ENCODE peak calls at places on chromosomes 7 and 10, in ten cellular contexts. P is heart left ventricle; R is GM06990; E is CD8-positive, alpha-beta T cell; Z is fibroblast of the aortic adventitia; H is kidney; Y is colonic mucosa; X is lower lobe of right lung; C is epithelial cell of esophagus; A is body of pancreas. V is an unnamed sample.
A peak's percentile ranks its signal among the peaks of the same experiment; 100 is the strongest.

GRCh38 chr10:1966698-1967097 is 229.4 kb upstream of the ADARB2 start:
- DNase-seq in P (no peak), R (no peak), E (no peak), Z (no peak), H (no peak), Y (no peak), X (no peak), C (no peak), A (no peak), V (no peak)

GRCh38 chr10:33612116-33612515 is 277.6 kb upstream of the NRP1 start:
- DNase-seq in P (no peak), R (no peak), E (no peak), Z (peak; percentile 80), H (no peak), Y (no peak), X (no peak), C (peak; percentile 92), A (no peak), V (no peak)

GRCh38 chr7:152086513-152086912 is 61.0 kb downstream of the GALNT11 start:
- DNase-seq in P (no peak), R (no peak), E (no peak), Z (no peak), H (no peak), Y (no peak), X (no peak), C (no peak), A (no peak), V (no peak)

GRCh38 chr10:74585231-74586087 is 240.9 kb upstream of the KAT6B start:
- DNase-seq in P (no peak), R (peak; percentile 75), E (peak; percentile 7), Z (no peak), H (no peak), Y (no peak), X (no peak), C (no peak), A (no peak), V (peak; percentile 14)

GRCh38 chr10:71435571-71436267 is 39.0 kb downstream of the CDH23 start:
- DNase-seq in P (peak; percentile 62), R (no peak), E (no peak), Z (no peak), H (no peak), Y (peak; percentile 44), X (no peak), C (no peak), A (no peak), V (no peak)

GRCh38 chr10:122034149-122034756 is 45.3 kb downstream of the TACC2 start:
- DNase-seq in P (no peak), R (no peak), E (no peak), Z (no peak), H (no peak), Y (peak; percentile 54), X (no peak), C (peak; percentile 89), A (no peak), V (no peak)

GRCh38 chr7:16649196-16649595 is 3.2 kb downstream of the BZW2 start:
- DNase-seq in P (no peak), R (no peak), E (no peak), Z (peak; percentile 39), H (no peak), Y (no peak), X (no peak), C (peak; percentile 57), A (no peak), V (peak; percentile 55)

GRCh38 chr7:35723011-35723410 is 28.1 kb upstream of the HERPUD2 start:
- DNase-seq in P (no peak), R (no peak), E (no peak), Z (no peak), H (no peak), Y (no peak), X (no peak), C (peak; percentile 72), A (no peak), V (no peak)

GRCh38 chr10:107054469-107055156 is 109.9 kb downstream of the SORCS1 start:
- DNase-seq in P (no peak), R (no peak), E (no peak), Z (no peak), H (no peak), Y (no peak), X (no peak), C (no peak), A (no peak), V (no peak)

GRCh38 chr10:49647554-49647953 is 31.9 kb upstream of the C10orf53 start:
- DNase-seq in P (no peak), R (no peak), E (no peak), Z (no peak), H (no peak), Y (no peak), X (no peak), C (no peak), A (no peak), V (no peak)

GRCh38 chr10:52756295-52756694 is 16.3 kb downstream of the MBL2 start:
- DNase-seq in P (no peak), R (no peak), E (no peak), Z (no peak), H (no peak), Y (no peak), X (no peak), C (no peak), A (no peak), V (no peak)

GRCh38 chr7:20738517-20739481 is 47.9 kb downstream of the SP8 start:
- DNase-seq in P (no peak), R (no peak), E (no peak), Z (no peak), H (no peak), Y (no peak), X (no peak), C (no peak), A (no peak), V (no peak)

GRCh38 chr10:80168679-80169380 is 36.3 kb downstream of the PLAC9 start:
- DNase-seq in P (no peak), R (peak; percentile 43), E (no peak), Z (no peak), H (no peak), Y (no peak), X (no peak), C (no peak), A (peak; percentile 51), V (no peak)
- TF ChIP-seq CTCF in P (no peak), R (peak; percentile 74), E (no peak), Z (peak; percentile 38), H (no peak), Y (peak; percentile 22), X (peak; percentile 20), C (no peak), A (peak; percentile 49), V (peak; percentile 37)

DNA sequence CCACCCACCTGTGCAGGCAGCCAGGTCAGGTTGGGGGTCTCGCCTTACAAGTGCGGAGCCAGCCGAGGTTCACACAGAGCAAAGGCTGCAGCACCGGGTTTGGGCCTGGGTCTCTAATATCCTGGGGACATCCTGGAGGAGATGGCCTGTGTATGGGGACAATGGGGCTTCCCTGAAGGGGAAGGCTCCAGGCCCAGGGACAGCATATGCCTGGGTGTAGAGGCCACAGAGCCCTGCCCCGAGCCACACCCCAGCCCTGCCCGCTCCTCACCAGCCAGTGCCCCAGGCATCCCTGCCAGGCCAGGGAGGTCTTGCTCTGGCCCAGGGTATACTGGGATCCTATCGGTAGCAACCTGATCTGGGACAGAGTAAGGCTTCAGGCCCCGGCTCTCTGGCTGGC is 9.1 kb downstream of the TTYH3 start:
- DNase-seq in P (no peak), R (no peak), E (no peak), Z (no peak), H (peak; percentile 84), Y (no peak), X (no peak), C (no peak), A (no peak), V (no peak)
- H3K4me3 ChIP-seq in P (peak overlapping the region; percentile 34), R (no peak overlapping the region), E (no peak overlapping the region), Z (no peak overlapping the region), H (no peak overlapping the region), Y (no peak overlapping the region), X (peak overlapping the region; percentile 32), C (no peak overlapping the region), A (no peak overlapping the region), V (no peak overlapping the region)

GRCh38 chr10:60594476-60595051 is 183.7 kb upstream of the CDK1 start:
- DNase-seq in P (no peak), R (no peak), E (no peak), Z (peak; percentile 26), H (no peak), Y (no peak), X (no peak), C (peak; percentile 66), A (no peak), V (no peak)
- TF ChIP-seq CTCF in P (no peak), R (no peak), E (no peak), Z (peak; percentile 39), H (no peak), Y (no peak), X (no peak), C (peak; percentile 32), A (no peak), V (peak; percentile 26)

GRCh38 chr10:43940898-43941777 is 292.5 kb upstream of the ZNF32 start:
- DNase-seq in P (no peak), R (no peak), E (no peak), Z (no peak), H (no peak), Y (no peak), X (no peak), C (no peak), A (no peak), V (no peak)
- H3K4me3 ChIP-seq in P (no peak overlapping the region), R (no peak overlapping the region), E (no peak overlapping the region), Z (no peak overlapping the region), H (no peak overlapping the region), Y (no peak overlapping the region), X (no peak overlapping the region), C (no peak overlapping the region), A (no peak overlapping the region), V (no peak overlapping the region)